ENCODE peak calls at places on chromosomes 3 and 15, in eight cellular contexts. H, W, Q, M, O, P, Y and Z are unnamed samples. For H3K27me3 and H3K9me3, the result is how much of the 10 kb centered on the place peaks cover.

GRCh38 chr3:19013879-19014278 is 134.4 kb upstream of the KCNH8 start:
- DNase-seq in W (no peak), Y (peak), P (no peak), M (no peak), O (no peak), H (no peak), Q (no peak), Z (no peak)

GRCh38 chr3:14282706-14283075 is 104.1 kb downstream of the LSM3 start:
- DNase-seq in O (no peak), Y (no peak), P (no peak), W (no peak), M (no peak), H (no peak), Q (no peak), Z (no peak)

GRCh38 chr15:69391046-69391757 is 22.9 kb upstream of the KIF23 start:
- DNase-seq in M (no peak), H (no peak), W (no peak), P (no peak), O (peak), Y (no peak), Q (no peak), Z (no peak)

GRCh38 chr3:42655331-42655888 is 1.9 kb downstream of the ZBTB47 start:
- DNase-seq in H (no peak), W (peak), M (no peak), Q (peak), O (peak), P (no peak), Y (peak), Z (no peak)

GRCh38 chr3:85342915-85343314 is 384.1 kb downstream of the CADM2 start:
- DNase-seq in Q (no peak), Y (no peak), O (no peak), M (no peak), H (no peak), P (no peak), W (no peak), Z (no peak)

GRCh38 chr15:88022711-88023110 is 233.8 kb downstream of the NTRK3 start:
- DNase-seq in W (no peak), Y (no peak), M (no peak), O (no peak), Q (no peak), P (no peak), H (no peak), Z (no peak)

GRCh38 chr3:58837863-58838255 is 171.3 kb upstream of the FAM3D start:
- DNase-seq in M (no peak), H (no peak), P (no peak), W (no peak), Q (no peak), Y (no peak), O (no peak), Z (no peak)

GRCh38 chr3:158226429-158226828 is 116.5 kb downstream of the RSRC1 start:
- DNase-seq in P (no peak), Y (no peak), Q (no peak), M (no peak), O (no peak), H (no peak), W (no peak), Z (no peak)

GRCh38 chr3:98778852-98779379 is 15.8 kb downstream of the ST3GAL6 start:
- DNase-seq in H (no peak), O (no peak), W (no peak), Y (no peak), Q (no peak), P (no peak), M (no peak), Z (no peak)

GRCh38 chr15:67741313-67741712 is 84.0 kb upstream of the SKOR1 start:
- DNase-seq in Y (no peak), P (no peak), H (no peak), M (no peak), W (no peak), Q (no peak), O (no peak), Z (no peak)

GRCh38 chr15:100623301-100623700 is 20.9 kb downstream of the ASB7 start:
- DNase-seq in P (no peak), M (no peak), Y (no peak), O (no peak), Q (no peak), H (no peak), W (no peak), Z (no peak)

GRCh38 chr15:98442379-98442833 is 205.9 kb upstream of the IGF1R start:
- DNase-seq in W (peak), M (no peak), Q (peak), O (no peak), Y (peak), H (no peak), P (peak), Z (peak)

GRCh38 chr3:155034786-155035185 is 45.3 kb upstream of the MME start:
- DNase-seq in M (no peak), P (no peak), W (no peak), O (no peak), Q (no peak), Y (no peak), H (no peak), Z (no peak)
- H3K27me3 ChIP-seq in M (under half), P (under half), W (under half), O (under half), Q (under half), Y (under half), H (under half), Z (under half)

GRCh38 chr15:40941528-40942336 is 11.5 kb upstream of the CHAC1 start:
- DNase-seq in W (peak), P (peak), O (peak), M (peak), Q (peak), H (peak), Y (peak), Z (peak)
- TF ChIP-seq POLR2A in W (peak), P (peak), O (no peak), M (no peak), Q (peak), H (peak), Y (no peak), Z (peak)

DNA sequence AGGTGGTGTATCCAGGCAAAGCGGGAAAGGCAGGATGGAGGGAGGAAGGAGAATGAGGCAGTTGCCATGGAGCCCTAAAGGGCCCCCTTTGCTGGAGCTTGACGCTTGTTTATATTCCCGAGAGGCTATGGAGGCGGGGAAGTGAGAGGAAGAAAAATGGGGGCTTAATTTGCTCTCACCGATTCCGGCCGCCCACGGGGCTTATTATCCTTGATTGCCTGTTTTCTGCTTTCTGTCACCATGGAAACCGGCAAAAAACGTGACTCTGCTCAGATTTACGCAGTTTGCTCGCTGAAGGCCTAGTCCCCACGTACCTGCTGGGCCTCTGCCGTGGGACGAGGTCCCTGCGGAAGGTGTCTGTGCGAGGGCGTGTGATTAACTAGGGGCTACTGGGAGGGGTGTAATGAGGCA is 110.6 kb upstream of the NDN start:
- DNase-seq in Q (no peak), Y (no peak), O (no peak), P (no peak), H (no peak), M (no peak), W (no peak), Z (peak)
- H3K9me3 ChIP-seq in Q (under half), Y (under half), O (under half), P (under half), H (under half), M (under half), W (under half), Z (under half)

GRCh38 chr15:65423977-65424679 is 1.4 kb upstream of the IGDCC4 start:
- DNase-seq in W (no peak), Y (no peak), O (peak), M (no peak), H (no peak), Q (no peak), P (no peak), Z (no peak)
- H3K27me3 ChIP-seq in W (under half), Y (under half), O (under half), M (under half), H (under half), Q (under half), P (under half), Z (under half)